ENCODE peak calls at places on chromosomes 7 and 10, in ten cellular contexts. E is activated CD4-positive, CD25-positive, alpha-beta regulatory T cell; O is NK-92 treated with Interleukin-12 subunit alpha and Interleukin-12 subunit beta, amount 100 ng/mL, for 24 hours; T is HFF-Myc; D is HT1080; S is kidney tubule cell; M is hepatic stellate cell; L is GM03348; I is SK-MEL-5; Q is fibroblast of pulmonary artery. W is an unnamed sample.

GRCh38 chr7:114644455-114644854 is 229.8 kb downstream of the FOXP2 start:
- DNase-seq in S (no peak), E (no peak), I (no peak), Q (no peak), O (no peak), L (no peak), D (no peak), M (no peak), T (no peak), W (no peak)

GRCh38 chr10:67663449-67664087 is 32.4 kb downstream of the CTNNA3 start:
- DNase-seq in S (no peak), M (no peak), E (no peak), T (no peak), I (no peak), O (no peak), Q (no peak), D (no peak), L (no peak), W (no peak)

GRCh38 chr10:70222340-70222794 is 10.9 kb downstream of the PPA1 start:
- DNase-seq in T (no peak), M (no peak), L (no peak), S (peak), I (no peak), Q (no peak), O (no peak), D (no peak), E (no peak), W (no peak)

GRCh38 chr7:105794741-105795729 is 81.4 kb downstream of the ATXN7L1 start:
- DNase-seq in E (no peak), M (no peak), T (no peak), S (peak), O (no peak), D (no peak), L (peak), I (no peak), Q (peak), W (no peak)

GRCh38 chr10:113735913-113736312 is 15.6 kb upstream of the PLEKHS1 start:
- DNase-seq in S (peak), T (no peak), E (no peak), M (no peak), Q (peak), I (no peak), D (no peak), O (no peak), L (no peak), W (no peak)

GRCh38 chr10:102641398-102641797 is 2.9 kb upstream of the TRIM8 start:
- DNase-seq in L (no peak), M (no peak), O (no peak), D (no peak), T (no peak), E (no peak), I (no peak), S (no peak), Q (no peak), W (no peak)

GRCh38 chr10:80204193-80204714 is 1.1 kb downstream of the ANXA11 start:
- DNase-seq in Q (no peak), O (no peak), E (no peak), T (no peak), S (peak), L (peak), I (peak), D (no peak), M (peak), W (no peak)

GRCh38 chr10:22740180-22740579 is 25.8 kb upstream of the PIP4K2A start:
- DNase-seq in D (peak), E (no peak), Q (peak), I (no peak), S (peak), O (no peak), M (no peak), T (peak), L (no peak), W (no peak)

GRCh38 chr7:73988197-73988596 is 39.8 kb upstream of the ELN start:
- DNase-seq in I (peak), D (peak), M (no peak), O (no peak), S (no peak), E (no peak), Q (peak), T (no peak), L (no peak), W (no peak)

GRCh38 chr7:620885-621284 is 101.2 kb upstream of the PDGFA start:
- DNase-seq in E (no peak), L (no peak), M (no peak), S (no peak), T (no peak), Q (no peak), I (no peak), O (no peak), D (no peak), W (no peak)

GRCh38 chr10:71968553-71969474 is 4.6 kb downstream of the CHST3 start:
- DNase-seq in S (peak), T (no peak), E (no peak), O (no peak), Q (no peak), D (peak), M (no peak), L (peak), I (no peak), W (no peak)

GRCh38 chr7:25216837-25217236 is 11.4 kb downstream of the NPVF start:
- DNase-seq in M (no peak), L (peak), D (peak), T (peak), I (peak), O (no peak), S (peak), Q (peak), E (no peak), W (no peak)

GRCh38 chr10:114767101-114767588 is 54.4 kb upstream of the FHIP2A start:
- DNase-seq in E (no peak), O (no peak), L (peak), D (peak), T (no peak), S (peak), I (no peak), M (peak), Q (peak), W (no peak)

GRCh38 chr10:107280293-107280692 is 115.8 kb upstream of the SORCS1 start:
- DNase-seq in I (no peak), L (no peak), T (no peak), D (no peak), S (no peak), Q (no peak), M (no peak), O (no peak), E (no peak), W (no peak)

GRCh38 chr10:112471878-112472487 is 25.0 kb downstream of the VTI1A start:
- DNase-seq in L (peak), O (no peak), T (peak), D (peak), Q (peak), I (peak), E (no peak), S (peak), M (peak), W (no peak)

GRCh38 chr10:100972115-100972903 is 3.0 kb downstream of the SEMA4G start:
- DNase-seq in L (no peak), Q (no peak), T (no peak), D (no peak), S (no peak), E (no peak), O (no peak), M (no peak), I (no peak), W (no peak)

GRCh38 chr7:116800594-116800993 is 61.8 kb upstream of the CAPZA2 start:
- DNase-seq in L (no peak), E (no peak), M (no peak), O (no peak), D (no peak), T (no peak), I (no peak), Q (no peak), S (no peak), W (no peak)

GRCh38 chr7:32158076-32158475 is 87.9 kb upstream of the PDE1C start:
- DNase-seq in S (no peak), M (no peak), E (no peak), L (no peak), T (no peak), O (no peak), D (peak), Q (no peak), I (no peak), W (no peak)

GRCh38 chr7:74223711-74224510 is 14.1 kb downstream of the LAT2 start:
- DNase-seq in S (no peak), D (no peak), I (no peak), O (no peak), T (no peak), Q (no peak), M (no peak), E (no peak), L (no peak), W (no peak)